ENCODE peak calls at places on chromosome 1, in eight cellular contexts. One of them, this sample, is unnamed.

GRCh38 chr1:241701483-241702290 is 49.6 kb downstream of the WDR64 start:
- DNase-seq in tibial nerve: no peak
- DNase-seq in naive thymus-derived CD4-positive, alpha-beta T cell: no peak
- DNase-seq in left ventricle myocardium inferior: no peak
- DNase-seq in thoracic aorta: no peak
- DNase-seq in aorta: no peak
- DNase-seq in heart right ventricle: no peak
- DNase-seq in NT2/D1: no peak
- DNase-seq in this sample: no peak

GRCh38 chr1:145988773-145989172 is 7.6 kb downstream of the TXNIP start:
- DNase-seq in tibial nerve: no peak
- DNase-seq in naive thymus-derived CD4-positive, alpha-beta T cell: peak; percentile 59
- DNase-seq in left ventricle myocardium inferior: no peak
- DNase-seq in thoracic aorta: no peak
- DNase-seq in aorta: no peak
- DNase-seq in heart right ventricle: no peak
- DNase-seq in NT2/D1: no peak
- DNase-seq in this sample: no peak

GRCh38 chr1:90274376-90274775 is 279.5 kb downstream of the ZNF326 start:
- DNase-seq in tibial nerve: no peak
- DNase-seq in naive thymus-derived CD4-positive, alpha-beta T cell: no peak
- DNase-seq in left ventricle myocardium inferior: no peak
- DNase-seq in thoracic aorta: no peak
- DNase-seq in aorta: no peak
- DNase-seq in heart right ventricle: peak; percentile 18
- DNase-seq in NT2/D1: no peak
- DNase-seq in this sample: no peak

GRCh38 chr1:73978964-73979363 is 219.0 kb downstream of the LRRIQ3 start:
- DNase-seq in tibial nerve: no peak
- DNase-seq in naive thymus-derived CD4-positive, alpha-beta T cell: no peak
- DNase-seq in left ventricle myocardium inferior: no peak
- DNase-seq in thoracic aorta: no peak
- DNase-seq in aorta: no peak
- DNase-seq in heart right ventricle: no peak
- DNase-seq in NT2/D1: no peak
- DNase-seq in this sample: no peak

GRCh38 chr1:172397221-172397620 is 23.3 kb upstream of the C1orf105 start:
- DNase-seq in tibial nerve: no peak
- DNase-seq in naive thymus-derived CD4-positive, alpha-beta T cell: no peak
- DNase-seq in left ventricle myocardium inferior: no peak
- DNase-seq in thoracic aorta: no peak
- DNase-seq in aorta: no peak
- DNase-seq in heart right ventricle: no peak
- DNase-seq in NT2/D1: no peak
- DNase-seq in this sample: no peak

GRCh38 chr1:107817909-107818308 is 147.1 kb downstream of the VAV3 start:
- DNase-seq in tibial nerve: no peak
- DNase-seq in naive thymus-derived CD4-positive, alpha-beta T cell: no peak
- DNase-seq in left ventricle myocardium inferior: no peak
- DNase-seq in thoracic aorta: no peak
- DNase-seq in aorta: no peak
- DNase-seq in heart right ventricle: peak; percentile 13
- DNase-seq in NT2/D1: no peak
- DNase-seq in this sample: no peak

GRCh38 chr1:229972600-229973296 is 94.3 kb upstream of the GALNT2 start:
- DNase-seq in tibial nerve: no peak
- DNase-seq in naive thymus-derived CD4-positive, alpha-beta T cell: no peak
- DNase-seq in left ventricle myocardium inferior: no peak
- DNase-seq in thoracic aorta: no peak
- DNase-seq in aorta: no peak
- DNase-seq in heart right ventricle: no peak
- DNase-seq in NT2/D1: peak; percentile 51
- DNase-seq in this sample: no peak

GRCh38 chr1:83097715-83098613 is 901.0 kb downstream of the TTLL7 start:
- DNase-seq in tibial nerve: no peak
- DNase-seq in naive thymus-derived CD4-positive, alpha-beta T cell: no peak
- DNase-seq in left ventricle myocardium inferior: no peak
- DNase-seq in thoracic aorta: no peak
- DNase-seq in aorta: no peak
- DNase-seq in heart right ventricle: no peak
- DNase-seq in NT2/D1: no peak
- DNase-seq in this sample: no peak

GRCh38 chr1:186454996-186455395 is 5.9 kb downstream of the PDC start:
- DNase-seq in tibial nerve: no peak
- DNase-seq in naive thymus-derived CD4-positive, alpha-beta T cell: no peak
- DNase-seq in left ventricle myocardium inferior: no peak
- DNase-seq in thoracic aorta: no peak
- DNase-seq in aorta: no peak
- DNase-seq in heart right ventricle: no peak
- DNase-seq in NT2/D1: no peak
- DNase-seq in this sample: no peak

GRCh38 chr1:174276087-174276486 is 116.8 kb downstream of the RABGAP1L start:
- DNase-seq in tibial nerve: no peak
- DNase-seq in naive thymus-derived CD4-positive, alpha-beta T cell: no peak
- DNase-seq in left ventricle myocardium inferior: no peak
- DNase-seq in thoracic aorta: no peak
- DNase-seq in aorta: no peak
- DNase-seq in heart right ventricle: no peak
- DNase-seq in NT2/D1: no peak
- DNase-seq in this sample: no peak

GRCh38 chr1:174273766-174274165 is 114.4 kb downstream of the RABGAP1L start:
- DNase-seq in tibial nerve: no peak
- DNase-seq in naive thymus-derived CD4-positive, alpha-beta T cell: no peak
- DNase-seq in left ventricle myocardium inferior: no peak
- DNase-seq in thoracic aorta: no peak
- DNase-seq in aorta: no peak
- DNase-seq in heart right ventricle: no peak
- DNase-seq in NT2/D1: no peak
- DNase-seq in this sample: no peak

GRCh38 chr1:174274452-174274851 is 115.1 kb downstream of the RABGAP1L start:
- DNase-seq in tibial nerve: no peak
- DNase-seq in naive thymus-derived CD4-positive, alpha-beta T cell: no peak
- DNase-seq in left ventricle myocardium inferior: no peak
- DNase-seq in thoracic aorta: no peak
- DNase-seq in aorta: no peak
- DNase-seq in heart right ventricle: no peak
- DNase-seq in NT2/D1: no peak
- DNase-seq in this sample: no peak

GRCh38 chr1:174273190-174273589 is 113.9 kb downstream of the RABGAP1L start:
- DNase-seq in tibial nerve: no peak
- DNase-seq in naive thymus-derived CD4-positive, alpha-beta T cell: no peak
- DNase-seq in left ventricle myocardium inferior: no peak
- DNase-seq in thoracic aorta: no peak
- DNase-seq in aorta: no peak
- DNase-seq in heart right ventricle: no peak
- DNase-seq in NT2/D1: no peak
- DNase-seq in this sample: no peak

DNA sequence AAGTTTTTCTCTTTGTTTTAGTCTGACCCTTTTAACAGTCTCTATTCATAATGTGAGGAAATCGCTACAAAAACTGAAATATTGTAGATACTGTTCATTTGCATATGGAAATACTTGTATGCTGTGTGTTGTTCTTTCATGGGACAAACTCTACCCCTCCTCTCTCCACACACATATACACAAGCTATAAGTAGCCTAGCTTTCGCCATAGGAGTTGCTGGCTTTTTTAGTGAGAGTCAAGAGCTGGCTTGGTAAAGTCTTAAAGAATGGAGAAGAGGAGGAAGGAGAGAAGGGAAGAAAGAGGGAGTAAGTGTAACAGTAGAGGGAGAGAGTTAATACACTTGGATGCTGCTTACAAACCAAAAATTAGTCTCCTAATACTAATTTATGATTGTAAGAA is 115.6 kb downstream of the RABGAP1L start:
- DNase-seq in tibial nerve: no peak
- DNase-seq in naive thymus-derived CD4-positive, alpha-beta T cell: no peak
- DNase-seq in left ventricle myocardium inferior: no peak
- DNase-seq in thoracic aorta: no peak
- DNase-seq in aorta: no peak
- DNase-seq in heart right ventricle: no peak
- DNase-seq in NT2/D1: no peak
- DNase-seq in this sample: no peak
- H3K4me1 ChIP-seq in tibial nerve: no peaks in the 10 kb centered on the region
- H3K4me1 ChIP-seq in naive thymus-derived CD4-positive, alpha-beta T cell: no peaks in the 10 kb centered on the region
- H3K4me1 ChIP-seq in left ventricle myocardium inferior: peaks cover 3% of the 10 kb centered on the region
- H3K4me1 ChIP-seq in thoracic aorta: no peaks in the 10 kb centered on the region
- H3K4me1 ChIP-seq in aorta: no peaks in the 10 kb centered on the region
- H3K4me1 ChIP-seq in heart right ventricle: no peaks in the 10 kb centered on the region
- H3K4me1 ChIP-seq in NT2/D1: no peaks in the 10 kb centered on the region
- H3K4me1 ChIP-seq in this sample: peaks cover 3% of the 10 kb centered on the region

DNA sequence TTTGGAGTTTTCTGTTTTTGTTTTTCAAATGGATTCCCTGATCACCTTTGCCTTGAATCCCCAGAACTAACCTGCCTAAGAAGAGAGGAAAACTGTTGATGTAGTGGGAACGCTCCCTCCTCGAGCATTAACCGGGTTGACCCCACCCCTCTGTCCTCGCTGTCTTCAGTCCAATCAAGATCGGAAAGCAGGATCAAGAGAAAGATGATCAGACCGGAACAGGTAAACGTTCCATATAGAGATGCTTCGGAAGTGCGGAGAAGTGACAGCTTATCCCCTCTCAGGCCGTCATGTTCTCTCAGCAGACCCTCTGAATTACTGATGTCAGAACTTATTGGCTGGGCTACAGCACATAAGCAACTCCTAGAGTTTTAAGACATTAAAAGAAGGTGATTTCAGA is 800 bp upstream of the FAM163A start:
- DNase-seq in tibial nerve: no peak
- DNase-seq in naive thymus-derived CD4-positive, alpha-beta T cell: no peak
- DNase-seq in left ventricle myocardium inferior: no peak
- DNase-seq in thoracic aorta: no peak
- DNase-seq in aorta: no peak
- DNase-seq in heart right ventricle: no peak
- DNase-seq in NT2/D1: no peak
- DNase-seq in this sample: no peak
- H3K27me3 ChIP-seq in tibial nerve: no peaks in the 10 kb centered on the region
- H3K27me3 ChIP-seq in naive thymus-derived CD4-positive, alpha-beta T cell: no peaks in the 10 kb centered on the region
- H3K27me3 ChIP-seq in left ventricle myocardium inferior: peaks cover 93% of the 10 kb centered on the region
- H3K27me3 ChIP-seq in thoracic aorta: peaks cover 9% of the 10 kb centered on the region
- H3K27me3 ChIP-seq in aorta: peaks cover 6% of the 10 kb centered on the region
- H3K27me3 ChIP-seq in heart right ventricle: peaks cover 90% of the 10 kb centered on the region
- H3K27me3 ChIP-seq in NT2/D1: peaks cover 73% of the 10 kb centered on the region
- H3K27me3 ChIP-seq in this sample: peaks cover 47% of the 10 kb centered on the region

GRCh38 chr1:64880449-64880848 is 85.9 kb downstream of the JAK1 start:
- DNase-seq in tibial nerve: no peak
- DNase-seq in naive thymus-derived CD4-positive, alpha-beta T cell: no peak
- DNase-seq in left ventricle myocardium inferior: no peak
- DNase-seq in thoracic aorta: no peak
- DNase-seq in aorta: no peak
- DNase-seq in heart right ventricle: no peak
- DNase-seq in NT2/D1: no peak
- DNase-seq in this sample: no peak

GRCh38 chr1:64878931-64879710 is 87.2 kb downstream of the JAK1 start:
- DNase-seq in tibial nerve: no peak
- DNase-seq in naive thymus-derived CD4-positive, alpha-beta T cell: no peak
- DNase-seq in left ventricle myocardium inferior: no peak
- DNase-seq in thoracic aorta: no peak
- DNase-seq in aorta: no peak
- DNase-seq in heart right ventricle: no peak
- DNase-seq in NT2/D1: no peak
- DNase-seq in this sample: no peak

GRCh38 chr1:64882574-64883255 is 83.6 kb downstream of the JAK1 start:
- DNase-seq in tibial nerve: no peak
- DNase-seq in naive thymus-derived CD4-positive, alpha-beta T cell: no peak
- DNase-seq in left ventricle myocardium inferior: no peak
- DNase-seq in thoracic aorta: no peak
- DNase-seq in aorta: no peak
- DNase-seq in heart right ventricle: no peak
- DNase-seq in NT2/D1: no peak
- DNase-seq in this sample: no peak

GRCh38 chr1:64884261-64885040 is 81.9 kb downstream of the JAK1 start:
- DNase-seq in tibial nerve: no peak
- DNase-seq in naive thymus-derived CD4-positive, alpha-beta T cell: no peak
- DNase-seq in left ventricle myocardium inferior: no peak
- DNase-seq in thoracic aorta: no peak
- DNase-seq in aorta: no peak
- DNase-seq in heart right ventricle: no peak
- DNase-seq in NT2/D1: no peak
- DNase-seq in this sample: no peak

GRCh38 chr1:64881281-64881680 is 85.1 kb downstream of the JAK1 start:
- DNase-seq in tibial nerve: no peak
- DNase-seq in naive thymus-derived CD4-positive, alpha-beta T cell: no peak
- DNase-seq in left ventricle myocardium inferior: no peak
- DNase-seq in thoracic aorta: no peak
- DNase-seq in aorta: no peak
- DNase-seq in heart right ventricle: no peak
- DNase-seq in NT2/D1: no peak
- DNase-seq in this sample: no peak
- H3K4me1 ChIP-seq in tibial nerve: no peaks in the 10 kb centered on the region
- H3K4me1 ChIP-seq in naive thymus-derived CD4-positive, alpha-beta T cell: peaks cover 55% of the 10 kb centered on the region
- H3K4me1 ChIP-seq in left ventricle myocardium inferior: peaks cover 33% of the 10 kb centered on the region
- H3K4me1 ChIP-seq in thoracic aorta: no peaks in the 10 kb centered on the region
- H3K4me1 ChIP-seq in aorta: no peaks in the 10 kb centered on the region
- H3K4me1 ChIP-seq in heart right ventricle: peaks cover 16% of the 10 kb centered on the region
- H3K4me1 ChIP-seq in NT2/D1: peaks cover 2% of the 10 kb centered on the region
- H3K4me1 ChIP-seq in this sample: no peaks in the 10 kb centered on the region

DNA sequence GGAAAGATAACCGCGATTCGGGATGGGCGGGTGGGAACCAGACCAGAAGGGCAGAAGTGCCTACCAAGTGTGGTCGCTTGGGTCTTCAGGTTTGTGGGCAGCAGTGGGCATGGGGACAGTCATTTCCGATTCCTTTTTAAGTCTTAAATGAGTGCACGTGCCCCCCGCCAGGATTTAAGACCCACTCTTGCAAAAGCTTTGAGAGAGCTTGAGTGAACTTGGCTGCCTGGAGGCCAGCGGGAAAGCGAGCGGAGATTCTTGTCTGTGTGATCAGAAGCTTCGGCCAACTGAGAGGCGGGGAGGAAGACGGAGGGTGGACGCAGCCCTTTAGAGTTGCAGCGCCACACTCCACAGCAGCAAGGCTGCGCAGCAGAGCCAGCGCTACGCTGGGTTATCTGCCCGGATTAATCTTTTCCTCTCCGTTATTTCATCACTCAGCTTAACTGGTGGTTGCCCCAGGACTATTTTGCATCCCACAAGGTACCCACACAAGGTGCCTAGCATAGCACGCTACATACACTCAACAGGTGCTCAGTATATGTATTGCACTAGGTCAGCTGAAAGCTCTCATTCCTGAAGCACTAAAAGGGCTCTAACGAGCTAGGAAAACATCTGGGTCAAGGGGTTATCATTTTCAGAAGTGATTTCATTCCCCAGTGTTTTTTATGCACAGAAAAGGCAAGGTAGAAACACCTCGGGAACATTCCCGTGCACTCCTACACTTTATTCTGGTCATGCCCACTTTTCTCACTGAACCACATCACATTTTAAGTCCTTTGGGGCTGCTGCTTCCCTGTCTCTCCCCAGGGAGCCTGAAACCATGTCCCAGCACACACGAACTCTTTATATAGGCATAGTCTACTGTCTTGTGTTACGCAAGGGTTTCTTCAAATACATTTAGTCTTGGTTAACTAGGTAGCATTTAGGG is 1.5 kb upstream of the BATF3 start:
- DNase-seq in tibial nerve: no peak
- DNase-seq in naive thymus-derived CD4-positive, alpha-beta T cell: peak; percentile 20
- DNase-seq in left ventricle myocardium inferior: peak; percentile 46
- DNase-seq in thoracic aorta: no peak
- DNase-seq in aorta: peak; percentile 85
- DNase-seq in heart right ventricle: peak; percentile 36
- DNase-seq in NT2/D1: peak; percentile 35
- DNase-seq in this sample: peak; percentile 41
- H3K27me3 ChIP-seq in tibial nerve: no peaks in the 10 kb centered on the region
- H3K27me3 ChIP-seq in naive thymus-derived CD4-positive, alpha-beta T cell: no peaks in the 10 kb centered on the region
- H3K27me3 ChIP-seq in left ventricle myocardium inferior: peaks cover 33% of the 10 kb centered on the region
- H3K27me3 ChIP-seq in thoracic aorta: no peaks in the 10 kb centered on the region
- H3K27me3 ChIP-seq in aorta: no peaks in the 10 kb centered on the region
- H3K27me3 ChIP-seq in heart right ventricle: peaks cover 49% of the 10 kb centered on the region
- H3K27me3 ChIP-seq in NT2/D1: peaks cover 76% of the 10 kb centered on the region
- H3K27me3 ChIP-seq in this sample: peaks cover 21% of the 10 kb centered on the region